ENCODE peak calls at places on chromosomes 13 and 19, in eight cellular contexts. Y is mesenchymal stem cell, W is endodermal cell, V is astrocyte, Z is neuronal stem cell, F is GM12878, T is kidney, E is H9. K is an unnamed sample.

GRCh38 chr13:70203661-70204229 is 95.5 kb upstream of the KLHL1 start:
- DNase-seq in Y (no peak), W (no peak), V (no peak), Z (no peak), F (no peak), T (no peak), E (no peak), K (no peak)

GRCh38 chr13:105918842-105919741 is 616.4 kb downstream of the EFNB2 start:
- DNase-seq in Y (peak), W (peak), V (peak), Z (no peak), F (no peak), T (no peak), E (peak), K (peak)

GRCh38 chr13:73228546-73228945 is 169.7 kb downstream of the KLF5 start:
- DNase-seq in Y (peak), W (no peak), V (no peak), Z (no peak), F (no peak), T (no peak), E (no peak), K (peak)

GRCh38 chr19:32018014-32018413 is 327.4 kb upstream of the ZNF507 start:
- DNase-seq in Y (peak), W (no peak), V (peak), Z (no peak), F (no peak), T (no peak), E (no peak), K (peak)

GRCh38 chr19:16581145-16581970 is 9.1 kb upstream of the SLC35E1 start:
- DNase-seq in Y (no peak), W (no peak), V (no peak), Z (no peak), F (no peak), T (no peak), E (no peak), K (no peak)

GRCh38 chr13:26560456-26560855 is 3.0 kb downstream of the WASF3 start:
- DNase-seq in Y (no peak), W (no peak), V (no peak), Z (no peak), F (no peak), T (no peak), E (no peak), K (no peak)

GRCh38 chr19:28065026-28065425 is 1147.9 kb downstream of the UQCRFS1 start:
- DNase-seq in Y (no peak), W (no peak), V (peak), Z (no peak), F (no peak), T (no peak), E (no peak), K (peak)

GRCh38 chr13:83577183-83577582 is 305.1 kb downstream of the SLITRK1 start:
- DNase-seq in Y (no peak), W (no peak), V (no peak), Z (no peak), F (no peak), T (no peak), E (no peak), K (no peak)

GRCh38 chr13:40549500-40550094 is 116.8 kb downstream of the FOXO1 start:
- DNase-seq in Y (no peak), W (no peak), V (peak), Z (no peak), F (no peak), T (no peak), E (no peak), K (peak)

GRCh38 chr13:50713849-50714248 is 129.6 kb downstream of the DLEU7 start:
- DNase-seq in Y (peak), W (no peak), V (peak), Z (no peak), F (peak), T (no peak), E (no peak), K (peak)

GRCh38 chr19:17677002-17677401 is 11.2 kb downstream of the UNC13A start:
- DNase-seq in Y (no peak), W (no peak), V (no peak), Z (no peak), F (no peak), T (no peak), E (no peak), K (no peak)

GRCh38 chr13:106297283-106297682 is 238.2 kb downstream of the EFNB2 start:
- DNase-seq in Y (no peak), W (no peak), V (no peak), Z (no peak), F (no peak), T (no peak), E (no peak), K (no peak)

GRCh38 chr19:17327654-17328516 is 6.8 kb downstream of the ANO8 start:
- DNase-seq in Y (peak), W (peak), V (no peak), Z (peak), F (no peak), T (no peak), E (peak), K (peak)

GRCh38 chr13:85286081-85286480 is 513.1 kb downstream of the SLITRK6 start:
- DNase-seq in Y (no peak), W (no peak), V (peak), Z (no peak), F (no peak), T (no peak), E (no peak), K (peak)

GRCh38 chr19:38831142-38831605 is 420 bp downstream of the ECH1 start:
- DNase-seq in Y (peak), W (peak), V (peak), Z (no peak), F (no peak), T (peak), E (peak), K (peak)

GRCh38 chr13:24217601-24218281 is 57.2 kb downstream of the SPATA13 start:
- DNase-seq in Y (peak), W (peak), V (peak), Z (no peak), F (no peak), T (peak), E (peak), K (peak)

GRCh38 chr19:3687774-3688706 is 12.2 kb downstream of the PIP5K1C start:
- DNase-seq in Y (no peak), W (peak), V (no peak), Z (no peak), F (no peak), T (peak), E (peak), K (no peak)

GRCh38 chr19:46972301-46972700 is 47.3 kb upstream of the NPAS1 start:
- DNase-seq in Y (peak), W (no peak), V (no peak), Z (no peak), F (no peak), T (peak), E (no peak), K (peak)

GRCh38 chr19:18995804-18996241 is 37.5 kb downstream of the SUGP2 start:
- DNase-seq in Y (peak), W (peak), V (peak), Z (peak), F (no peak), T (peak), E (peak), K (peak)

GRCh38 chr13:32019612-32020233 is 11.9 kb upstream of the FRY start:
- DNase-seq in Y (peak), W (peak), V (peak), Z (peak), F (peak), T (no peak), E (peak), K (peak)

GRCh38 chr19:45076029-45076850 is at the start of gene ZNF296:
- DNase-seq in Y (peak), W (peak), V (no peak), Z (peak), F (no peak), T (peak), E (peak), K (peak)

GRCh38 chr13:31172001-31172400 is 10.3 kb upstream of the HSPH1 start:
- DNase-seq in Y (peak), W (no peak), V (peak), Z (no peak), F (no peak), T (no peak), E (no peak), K (peak)

GRCh38 chr19:2149980-2150793 is 1.2 kb downstream of the AP3D1 start:
- DNase-seq in Y (peak), W (no peak), V (no peak), Z (no peak), F (no peak), T (no peak), E (no peak), K (peak)

GRCh38 chr13:28753208-28753892 is 34.6 kb upstream of the SLC46A3 start:
- DNase-seq in Y (peak), W (peak), V (peak), Z (no peak), F (no peak), T (no peak), E (peak), K (peak)

GRCh38 chr19:9362905-9363304 is at the start of gene ZNF177:
- DNase-seq in Y (no peak), W (no peak), V (peak), Z (no peak), F (no peak), T (peak), E (no peak), K (peak)

GRCh38 chr19:17240062-17240854 is 5.5 kb downstream of the NR2F6 start:
- DNase-seq in Y (no peak), W (peak), V (no peak), Z (no peak), F (no peak), T (no peak), E (no peak), K (no peak)

DNA sequence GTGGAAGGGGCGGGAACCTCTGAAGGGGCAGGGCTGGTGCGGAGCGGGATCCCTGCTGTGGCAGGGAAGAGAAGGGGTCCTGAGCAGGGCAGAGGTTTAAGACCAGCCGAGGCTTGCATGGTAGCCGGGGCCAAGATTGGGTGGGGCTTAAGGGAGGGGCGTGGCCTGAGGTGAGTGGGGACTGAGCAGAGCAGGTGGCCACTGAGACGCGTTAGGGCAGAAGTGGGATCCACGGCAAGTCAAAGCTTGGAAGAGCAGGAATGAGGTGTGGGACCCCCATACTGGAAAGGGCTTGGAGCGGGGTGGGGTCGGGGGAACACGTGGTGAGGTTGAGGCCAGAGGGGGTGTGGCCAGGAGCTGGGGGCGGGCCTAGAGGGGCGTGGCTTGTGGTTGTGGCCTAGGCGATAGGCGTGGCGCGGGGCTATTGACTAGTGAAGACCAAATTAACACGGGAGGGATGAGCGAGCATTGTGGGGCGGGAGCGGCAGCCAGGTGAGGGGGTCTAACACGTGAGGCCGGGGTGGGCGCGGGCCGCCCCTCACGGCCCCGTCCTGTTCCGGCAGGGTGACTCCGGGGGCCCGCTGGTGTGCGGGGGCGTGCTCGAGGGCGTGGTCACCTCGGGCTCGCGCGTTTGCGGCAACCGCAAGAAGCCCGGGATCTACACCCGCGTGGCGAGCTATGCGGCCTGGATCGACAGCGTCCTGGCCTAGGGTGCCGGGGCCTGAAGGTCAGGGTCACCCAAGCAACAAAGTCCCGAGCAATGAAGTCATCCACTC is 3.3 kb downstream of the CFD start:
- DNase-seq in Y (peak), W (peak), V (no peak), Z (peak), F (peak), T (peak), E (peak), K (peak)
- H3K9ac ChIP-seq in Y (no peak), W (no peak), V (no peak), Z (no peak), F (no peak), T (no peak), E (no peak), K (no peak)

DNA sequence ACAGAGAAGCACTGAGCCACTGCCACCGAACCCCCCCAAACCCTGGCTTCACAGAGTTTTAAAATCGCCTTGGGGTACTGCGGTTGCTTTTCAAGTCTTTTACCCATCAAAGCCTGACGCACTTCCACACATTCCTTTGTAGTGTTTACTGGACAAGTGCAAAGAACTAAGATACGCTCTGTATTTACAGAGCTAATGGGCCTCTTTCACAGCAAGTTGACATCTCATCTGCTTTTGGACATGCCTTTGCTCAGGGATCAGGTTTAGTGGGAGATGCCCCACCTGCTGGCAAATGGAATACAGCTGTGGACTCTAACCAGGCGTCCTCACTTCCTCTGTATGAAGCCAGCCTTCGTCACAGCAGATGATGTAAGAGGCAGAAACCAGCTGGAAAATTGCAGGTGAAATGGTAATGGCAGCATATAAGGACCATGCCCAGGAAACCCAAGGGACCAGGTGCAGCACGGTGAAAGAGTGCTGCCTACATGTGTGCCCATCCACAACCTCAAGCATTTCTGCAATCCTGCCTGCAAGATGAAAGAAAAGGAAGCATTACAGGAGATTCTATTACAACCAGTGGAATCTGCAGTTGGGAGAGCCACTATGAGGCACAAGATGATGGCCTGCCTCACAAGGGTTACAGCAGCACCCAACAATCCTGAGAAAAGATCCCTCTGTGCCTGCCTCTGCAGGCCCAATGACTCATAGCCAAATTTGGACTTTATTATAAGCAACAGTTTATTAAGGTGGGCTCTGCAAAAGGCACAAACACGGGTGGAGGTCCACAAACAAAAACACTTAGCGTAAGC is 34.7 kb downstream of the BRD4 start:
- DNase-seq in Y (peak), W (no peak), V (peak), Z (no peak), F (no peak), T (no peak), E (no peak), K (peak)
- H3K9ac ChIP-seq in Y (peak), W (no peak), V (no peak), Z (no peak), F (no peak), T (no peak), E (no peak), K (no peak)

GRCh38 chr13:36130168-36130541 is 1.0 kb downstream of the DCLK1 start:
- DNase-seq in Y (no peak), W (no peak), V (no peak), Z (no peak), F (no peak), T (no peak), E (no peak), K (no peak)

GRCh38 chr13:36130542-36131214 is 504 bp downstream of the DCLK1 start:
- DNase-seq in Y (no peak), W (peak), V (no peak), Z (peak), F (no peak), T (peak), E (peak), K (no peak)

GRCh38 chr13:36133950-36134349 is 2.8 kb upstream of the DCLK1 start:
- DNase-seq in Y (no peak), W (no peak), V (no peak), Z (no peak), F (no peak), T (no peak), E (no peak), K (no peak)

GRCh38 chr13:36131215-36131930 is at the start of gene DCLK1:
- DNase-seq in Y (peak), W (peak), V (no peak), Z (peak), F (no peak), T (peak), E (peak), K (peak)

GRCh38 chr13:36131931-36132297 is 732 bp upstream of the DCLK1 start:
- DNase-seq in Y (no peak), W (no peak), V (peak), Z (no peak), F (no peak), T (peak), E (no peak), K (peak)
- H3K9ac ChIP-seq in Y (peak), W (no peak), V (no peak), Z (no peak), F (no peak), T (no peak), E (no peak), K (no peak)

GRCh38 chr13:76884571-76885202 is 1.5 kb downstream of the KCTD12 start:
- DNase-seq in Y (peak), W (no peak), V (peak), Z (no peak), F (no peak), T (no peak), E (no peak), K (peak)

GRCh38 chr13:76885203-76886004 is 801 bp downstream of the KCTD12 start:
- DNase-seq in Y (peak), W (peak), V (peak), Z (peak), F (no peak), T (peak), E (peak), K (peak)

GRCh38 chr13:76879876-76880270 is 6.3 kb downstream of the KCTD12 start:
- DNase-seq in Y (no peak), W (no peak), V (no peak), Z (no peak), F (no peak), T (no peak), E (no peak), K (no peak)

GRCh38 chr13:76884167-76884566 is 2.0 kb downstream of the KCTD12 start:
- DNase-seq in Y (peak), W (peak), V (no peak), Z (no peak), F (no peak), T (peak), E (peak), K (peak)

DNA sequence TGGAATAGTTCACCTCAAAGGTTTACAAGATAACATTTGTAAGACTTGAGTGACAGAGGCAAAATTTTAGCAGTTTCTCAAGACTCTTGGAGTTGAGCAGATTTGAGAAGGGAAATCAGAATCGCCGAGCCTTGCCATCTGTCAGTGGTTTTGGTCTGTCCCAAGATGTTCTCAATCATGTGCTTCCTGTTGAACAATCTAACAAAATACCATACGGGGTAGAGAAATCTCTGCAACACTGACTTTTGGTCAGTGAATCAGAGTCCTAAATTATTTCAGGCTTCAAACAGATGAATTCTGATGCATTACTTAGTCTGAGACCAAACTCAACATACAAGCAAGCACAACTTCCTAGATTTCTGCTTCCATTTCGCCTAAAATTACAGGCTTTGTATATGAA is 3.8 kb downstream of the KCTD12 start:
- DNase-seq in Y (peak), W (no peak), V (peak), Z (no peak), F (no peak), T (no peak), E (no peak), K (peak)
- H3K9ac ChIP-seq in Y (peak), W (no peak), V (no peak), Z (no peak), F (no peak), T (no peak), E (no peak), K (no peak)

DNA sequence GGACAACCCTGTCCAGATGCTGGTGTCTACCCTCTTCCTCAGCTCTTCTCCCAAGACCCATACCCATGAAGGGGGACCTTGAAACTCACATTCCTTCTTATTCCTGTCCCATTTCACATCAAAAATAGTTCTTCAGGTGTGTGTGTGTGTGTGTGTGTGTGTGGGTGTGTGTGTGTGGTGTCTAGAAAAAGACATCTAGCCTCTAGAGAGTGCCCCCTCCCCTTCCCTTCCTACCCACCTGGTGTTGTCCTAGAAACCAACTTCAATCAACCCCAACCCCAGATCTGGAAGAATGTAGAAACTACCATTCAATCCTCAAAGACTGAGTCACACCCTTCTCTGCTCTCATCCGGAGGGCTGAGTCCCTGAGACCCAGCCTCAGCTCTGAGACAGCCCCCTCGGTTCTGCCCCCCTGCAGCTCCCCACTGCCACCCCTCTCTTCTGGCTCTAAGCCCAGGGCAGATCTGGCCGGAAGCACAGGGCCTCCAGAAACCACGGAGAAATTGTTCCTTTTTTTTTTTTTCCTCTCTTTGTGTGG is 3.5 kb downstream of the KCNN4 start:
- DNase-seq in Y (peak), W (no peak), V (peak), Z (no peak), F (no peak), T (no peak), E (no peak), K (peak)
- H3K9ac ChIP-seq in Y (peak), W (no peak), V (peak), Z (no peak), F (peak), T (no peak), E (no peak), K (no peak)

DNA sequence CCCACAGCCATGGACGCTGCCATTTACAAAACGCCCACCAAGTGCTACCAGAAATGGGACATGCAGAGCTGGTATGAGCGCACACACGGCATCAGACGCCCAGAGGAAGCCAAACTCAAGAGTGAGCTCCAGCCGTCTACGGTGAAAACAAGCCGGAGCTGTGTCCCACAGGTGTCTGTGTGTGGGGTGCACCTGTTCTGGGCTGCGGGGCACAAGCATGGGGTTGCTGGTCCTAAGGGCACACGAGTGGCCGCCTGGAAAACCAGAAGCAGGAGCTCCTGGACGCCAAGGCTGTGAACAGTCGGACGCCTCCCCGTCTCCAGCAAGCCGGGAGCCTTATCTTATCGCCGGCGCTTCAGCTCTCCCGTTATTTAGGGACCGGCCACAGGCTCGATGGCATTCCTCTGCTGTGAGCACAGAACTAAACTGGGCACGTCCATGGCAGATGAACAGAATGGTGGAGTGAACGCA is 1.3 kb downstream of the ADPRHL1 start:
- DNase-seq in Y (no peak), W (no peak), V (no peak), Z (no peak), F (no peak), T (peak), E (no peak), K (no peak)
- H3K9ac ChIP-seq in Y (no peak), W (no peak), V (no peak), Z (no peak), F (no peak), T (no peak), E (no peak), K (no peak)

GRCh38 chr19:14400913-14401312 is 18.2 kb downstream of the DDX39A start:
- DNase-seq in Y (no peak), W (no peak), V (peak), Z (no peak), F (peak), T (no peak), E (no peak), K (no peak)
- H3K9ac ChIP-seq in Y (no peak), W (no peak), V (no peak), Z (no peak), F (no peak), T (no peak), E (no peak), K (no peak)

GRCh38 chr19:718251-719024 is 9.7 kb downstream of the PALM start:
- DNase-seq in Y (no peak), W (no peak), V (no peak), Z (no peak), F (no peak), T (peak), E (no peak), K (no peak)
- H3K9ac ChIP-seq in Y (peak), W (no peak), V (no peak), Z (peak), F (no peak), T (no peak), E (no peak), K (no peak)

K was measured in fibroblast of lung.